ENCODE peak calls at places on chromosomes 6 and 20, in nine cellular contexts. W, T, J, A, V, O, Z, U and P are unnamed samples.

GRCh38 chr6:149905371-149905910 is 7.5 kb upstream of the RAET1E start:
- DNase-seq in J (no peak), Z (no peak), U (no peak), A (no peak), O (no peak), T (no peak), W (no peak), V (no peak), P (no peak)

GRCh38 chr20:21548390-21549035 is 34.6 kb upstream of the NKX2-2 start:
- DNase-seq in T (no peak), O (no peak), Z (no peak), A (no peak), U (peak; percentile 52), W (no peak), J (no peak), V (no peak), P (no peak)

GRCh38 chr20:33915726-33916331 is 77.9 kb upstream of the RALY start:
- DNase-seq in W (no peak), U (peak; percentile 17), O (peak; percentile 59), Z (no peak), J (peak; percentile 30), A (no peak), V (no peak), T (no peak), P (peak; percentile 38)

GRCh38 chr6:142763205-142763604 is 181.8 kb downstream of the HIVEP2 start:
- DNase-seq in J (no peak), Z (peak; percentile 77), A (no peak), W (peak; percentile 55), V (no peak), T (no peak), U (no peak), O (no peak), P (no peak)

GRCh38 chr6:130183271-130184222 is 39.2 kb downstream of the SAMD3 start:
- DNase-seq in J (no peak), U (peak; percentile 21), Z (no peak), V (no peak), T (no peak), O (no peak), A (no peak), W (no peak), P (no peak)

GRCh38 chr6:74410630-74411029 is 714.6 kb downstream of the CD109 start:
- DNase-seq in O (no peak), T (peak; percentile 6), U (no peak), V (no peak), Z (no peak), J (no peak), A (no peak), W (peak; percentile 40), P (no peak)

GRCh38 chr6:169800668-169801395 is 49.4 kb downstream of the ERMARD start:
- DNase-seq in U (no peak), J (no peak), O (peak; percentile 70), W (peak; percentile 82), Z (peak; percentile 40), A (no peak), V (no peak), T (peak; percentile 54), P (peak; percentile 54)

GRCh38 chr6:20802596-20802995 is 268.3 kb downstream of the CDKAL1 start:
- DNase-seq in J (no peak), O (no peak), V (no peak), T (no peak), Z (no peak), W (peak; percentile 19), U (no peak), A (no peak), P (no peak)

GRCh38 chr6:37473364-37474095 is 26.2 kb downstream of the CCDC167 start:
- DNase-seq in J (peak; percentile 74), U (no peak), T (peak; percentile 45), Z (no peak), O (no peak), A (no peak), V (no peak), W (peak; percentile 33), P (no peak)

GRCh38 chr20:55417797-55418196 is 587.5 kb downstream of the CBLN4 start:
- DNase-seq in O (no peak), V (no peak), U (no peak), A (no peak), Z (no peak), T (no peak), W (no peak), J (no peak), P (no peak)

GRCh38 chr20:31562241-31562640 is 42.8 kb upstream of the ID1 start:
- DNase-seq in W (no peak), T (no peak), O (no peak), A (no peak), V (no peak), J (no peak), Z (no peak), U (no peak), P (no peak)

GRCh38 chr6:137095651-137096238 is 51.0 kb upstream of the IL20RA start:
- DNase-seq in T (no peak), Z (no peak), O (no peak), J (no peak), U (no peak), W (no peak), V (no peak), A (no peak), P (no peak)

GRCh38 chr20:3247638-3248037 is 8.6 kb upstream of the SLC4A11 start:
- DNase-seq in J (no peak), U (no peak), T (peak; percentile 18), V (no peak), A (no peak), Z (no peak), W (no peak), O (no peak), P (no peak)

GRCh38 chr6:105330913-105331312 is 72.0 kb downstream of the PREP start:
- DNase-seq in W (no peak), A (no peak), V (no peak), T (no peak), O (no peak), U (no peak), J (no peak), Z (no peak), P (no peak)

GRCh38 chr6:105326838-105327745 is 75.8 kb downstream of the PREP start:
- DNase-seq in J (no peak), V (no peak), T (no peak), Z (peak; percentile 83), O (no peak), A (no peak), U (no peak), W (peak; percentile 83), P (no peak)

GRCh38 chr6:105331927-105332326 is 71.0 kb downstream of the PREP start:
- DNase-seq in O (no peak), V (no peak), T (no peak), Z (no peak), A (no peak), J (no peak), U (no peak), W (no peak), P (peak; percentile 48)

GRCh38 chr6:105330364-105330763 is 72.5 kb downstream of the PREP start:
- DNase-seq in O (no peak), U (no peak), V (no peak), Z (no peak), A (no peak), W (no peak), J (no peak), T (no peak), P (no peak)

GRCh38 chr6:105332576-105332975 is 70.3 kb downstream of the PREP start:
- DNase-seq in W (no peak), V (no peak), U (no peak), T (no peak), O (no peak), J (no peak), Z (no peak), A (no peak), P (no peak)
- H3K36me3 ChIP-seq in W (peaks cover 18% of the 10 kb centered on the region), V (peaks cover 10% of the 10 kb centered on the region), U (peaks cover 33% of the 10 kb centered on the region), T (no peaks in the 10 kb centered on the region), O (peaks cover 9% of the 10 kb centered on the region), J (peaks cover 59% of the 10 kb centered on the region), Z (peaks cover 23% of the 10 kb centered on the region), A (peaks cover 42% of the 10 kb centered on the region), P (no peaks in the 10 kb centered on the region)

GRCh38 chr6:33779305-33779704 is 9.6 kb downstream of the LEMD2 start:
- DNase-seq in T (no peak), Z (no peak), W (no peak), O (no peak), A (no peak), J (no peak), V (no peak), U (no peak), P (no peak)

GRCh38 chr6:33778475-33779121 is 10.3 kb downstream of the LEMD2 start:
- DNase-seq in T (no peak), A (no peak), U (no peak), J (no peak), W (no peak), V (no peak), Z (no peak), O (no peak), P (peak; percentile 54)

GRCh38 chr6:33781105-33781975 is 7.6 kb downstream of the LEMD2 start:
- DNase-seq in Z (peak; percentile 87), W (no peak), V (no peak), T (peak; percentile 61), U (no peak), A (no peak), O (no peak), J (peak; percentile 45), P (no peak)

GRCh38 chr6:33777716-33778474 is 11.0 kb downstream of the LEMD2 start:
- DNase-seq in W (no peak), A (no peak), V (no peak), U (no peak), Z (no peak), J (no peak), O (no peak), T (no peak), P (no peak)

GRCh38 chr6:33779895-33780294 is 9.0 kb downstream of the LEMD2 start:
- DNase-seq in J (no peak), Z (no peak), U (no peak), W (no peak), V (no peak), A (no peak), O (no peak), T (no peak), P (peak; percentile 45)
- H3K36me3 ChIP-seq in J (peaks cover 100% of the 10 kb centered on the region), Z (peaks cover 37% of the 10 kb centered on the region), U (peaks cover 96% of the 10 kb centered on the region), W (peaks cover 86% of the 10 kb centered on the region), V (peaks cover 92% of the 10 kb centered on the region), A (peaks cover 98% of the 10 kb centered on the region), O (peaks cover 68% of the 10 kb centered on the region), T (peaks cover 63% of the 10 kb centered on the region), P (peaks cover 100% of the 10 kb centered on the region)

DNA sequence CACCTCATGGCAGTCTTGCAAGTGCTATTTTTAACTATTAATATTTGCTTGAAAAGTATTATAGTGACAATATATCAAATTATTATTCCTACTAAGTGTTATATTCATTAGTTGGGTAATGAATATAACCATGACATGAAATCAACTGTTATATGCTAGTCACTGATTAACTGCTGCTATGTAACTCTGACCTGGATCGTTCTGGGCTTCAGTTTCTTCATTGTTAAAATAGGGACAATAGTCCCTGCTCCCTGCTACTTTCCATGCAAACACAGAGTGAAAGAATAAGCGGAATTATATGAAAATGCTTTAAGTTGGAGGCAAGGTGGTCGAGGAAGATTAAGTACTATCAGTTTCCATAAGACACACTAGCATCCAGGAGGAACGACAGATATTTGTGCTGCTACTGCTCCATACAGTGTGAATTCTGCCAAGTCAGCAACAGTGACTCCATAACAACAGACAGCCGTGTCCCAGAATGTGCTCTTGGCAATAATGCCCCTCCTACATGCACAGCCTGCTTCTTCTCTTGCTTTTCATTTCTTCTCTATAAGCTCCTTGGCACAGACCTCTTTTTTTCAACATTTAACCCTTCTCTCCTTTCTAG is 107.2 kb downstream of the CHD6 start:
- DNase-seq in Z (no peak), U (no peak), J (no peak), T (no peak), V (no peak), O (no peak), A (no peak), W (no peak), P (no peak)
- H3K36me3 ChIP-seq in Z (peaks cover 7% of the 10 kb centered on the region), U (peaks cover 38% of the 10 kb centered on the region), J (peaks cover 35% of the 10 kb centered on the region), T (peaks cover 13% of the 10 kb centered on the region), V (no peaks in the 10 kb centered on the region), O (no peaks in the 10 kb centered on the region), A (peaks cover 20% of the 10 kb centered on the region), W (peaks cover 10% of the 10 kb centered on the region), P (no peaks in the 10 kb centered on the region)

GRCh38 chr20:35669681-35670080 is 5.0 kb upstream of the CPNE1 start:
- DNase-seq in W (no peak), Z (no peak), J (no peak), T (no peak), U (no peak), A (no peak), O (no peak), V (peak; percentile 30), P (no peak)
- H3K36me3 ChIP-seq in W (peaks cover 39% of the 10 kb centered on the region), Z (no peaks in the 10 kb centered on the region), J (peaks cover 66% of the 10 kb centered on the region), T (peaks cover 12% of the 10 kb centered on the region), U (peaks cover 50% of the 10 kb centered on the region), A (peaks cover 55% of the 10 kb centered on the region), O (peaks cover 9% of the 10 kb centered on the region), V (peaks cover 41% of the 10 kb centered on the region), P (no peaks in the 10 kb centered on the region)